ENCODE peak calls at places on chromosomes 4 and X, in seven cellular contexts. F, S, G, Z, I, L and P are unnamed samples.

GRCh38 chrX:47815901-47816845 is 20.5 kb upstream of the ZNF81 start:
- DNase-seq in F (no peak), S (peak; percentile 33), G (no peak), Z (no peak), I (no peak), L (no peak), P (no peak)

GRCh38 chrX:107541244-107541643 is 87.1 kb upstream of the PRPS1 start:
- DNase-seq in F (no peak), S (peak; percentile 7), G (no peak), Z (no peak), I (peak; percentile 6), L (no peak), P (peak; percentile 52)

GRCh38 chr4:38856524-38857337 is at the start of gene TLR6:
- DNase-seq in F (peak; percentile 57), S (peak; percentile 66), G (peak; percentile 80), Z (peak; percentile 29), I (peak; percentile 88), L (no peak), P (peak; percentile 84)

GRCh38 chr4:41405464-41405863 is 132.5 kb upstream of the LIMCH1 start:
- DNase-seq in F (no peak), S (no peak), G (no peak), Z (no peak), I (no peak), L (no peak), P (no peak)

GRCh38 chrX:54794004-54794403 is 4.1 kb downstream of the ITIH6 start:
- DNase-seq in F (no peak), S (no peak), G (no peak), Z (no peak), I (no peak), L (no peak), P (no peak)

GRCh38 chrX:129738466-129739308 is at the start of gene XPNPEP2:
- DNase-seq in F (no peak), S (peak; percentile 80), G (no peak), Z (no peak), I (no peak), L (no peak), P (peak; percentile 66)

GRCh38 chr4:41143721-41144379 is 70.5 kb downstream of the APBB2 start:
- DNase-seq in F (no peak), S (peak; percentile 52), G (no peak), Z (no peak), I (no peak), L (no peak), P (no peak)

GRCh38 chrX:3280706-3281105 is 65.7 kb downstream of the MXRA5 start:
- DNase-seq in F (no peak), S (no peak), G (no peak), Z (no peak), I (no peak), L (no peak), P (no peak)

GRCh38 chr4:41748074-41748787 is at the start of gene PHOX2B:
- DNase-seq in F (no peak), S (no peak), G (no peak), Z (peak; percentile 32), I (no peak), L (no peak), P (no peak)

GRCh38 chr4:38574559-38575333 is 89.3 kb upstream of the KLF3 start:
- DNase-seq in F (no peak), S (no peak), G (no peak), Z (no peak), I (no peak), L (no peak), P (no peak)

GRCh38 chr4:102717448-102718092 is 43.2 kb downstream of the MANBA start:
- DNase-seq in F (peak; percentile 73), S (no peak), G (no peak), Z (no peak), I (no peak), L (no peak), P (peak; percentile 35)

GRCh38 chrX:8627796-8628195 is 104.1 kb downstream of the ANOS1 start:
- DNase-seq in F (no peak), S (no peak), G (no peak), Z (no peak), I (no peak), L (no peak), P (no peak)

GRCh38 chrX:9023293-9023692 is 10.6 kb downstream of the FAM9B start:
- DNase-seq in F (no peak), S (no peak), G (no peak), Z (no peak), I (peak; percentile 0), L (no peak), P (no peak)

DNA sequence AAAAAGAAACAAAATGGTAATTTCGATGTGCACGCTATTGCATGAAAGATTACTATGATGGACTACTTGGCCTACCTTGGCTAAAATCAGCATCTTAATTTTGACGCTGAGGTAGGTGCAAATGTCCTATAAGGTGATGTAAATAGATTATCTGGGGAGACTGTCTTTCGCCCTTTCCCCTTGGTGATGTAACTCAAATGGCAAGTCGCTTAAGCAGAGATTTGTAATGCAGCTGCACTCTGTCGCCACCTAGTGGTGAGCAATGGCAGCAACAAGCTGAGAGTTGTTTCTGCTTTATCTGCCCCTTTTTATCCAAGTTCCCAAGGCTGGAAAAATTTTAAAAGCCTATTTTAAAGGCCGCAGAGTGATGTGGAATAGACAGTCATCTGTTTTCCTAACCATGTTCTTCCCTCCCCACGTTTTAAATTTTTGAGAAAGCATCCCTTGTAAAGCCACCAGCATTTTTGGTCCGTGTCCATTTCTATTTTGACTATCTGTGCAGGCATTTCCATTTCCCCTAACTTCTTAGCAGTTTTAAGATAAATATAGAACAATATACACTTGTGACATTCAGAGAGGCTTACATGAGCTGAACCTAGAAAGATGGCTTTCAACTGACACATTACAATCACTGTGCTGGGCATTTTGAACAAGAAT is 62.4 kb upstream of the PDLIM3 start:
- DNase-seq in F (peak; percentile 68), S (peak; percentile 87), G (peak; percentile 66), Z (peak; percentile 67), I (peak; percentile 78), L (no peak), P (peak; percentile 82)
- H2AFZ ChIP-seq in F (no peak overlapping the region), S (no peak overlapping the region), G (peak overlapping the region; percentile 64), Z (no peak overlapping the region), I (no peak overlapping the region), L (no peak overlapping the region), P (no peak overlapping the region)

GRCh38 chr4:94363136-94363655 is 20.6 kb upstream of the HPGDS start:
- DNase-seq in F (no peak), S (no peak), G (no peak), Z (no peak), I (no peak), L (no peak), P (no peak)
- H3K27ac ChIP-seq in F (no peak overlapping the region), S (no peak overlapping the region), G (no peak overlapping the region), Z (no peak overlapping the region), I (no peak overlapping the region), L (no peak overlapping the region), P (no peak overlapping the region)

DNA sequence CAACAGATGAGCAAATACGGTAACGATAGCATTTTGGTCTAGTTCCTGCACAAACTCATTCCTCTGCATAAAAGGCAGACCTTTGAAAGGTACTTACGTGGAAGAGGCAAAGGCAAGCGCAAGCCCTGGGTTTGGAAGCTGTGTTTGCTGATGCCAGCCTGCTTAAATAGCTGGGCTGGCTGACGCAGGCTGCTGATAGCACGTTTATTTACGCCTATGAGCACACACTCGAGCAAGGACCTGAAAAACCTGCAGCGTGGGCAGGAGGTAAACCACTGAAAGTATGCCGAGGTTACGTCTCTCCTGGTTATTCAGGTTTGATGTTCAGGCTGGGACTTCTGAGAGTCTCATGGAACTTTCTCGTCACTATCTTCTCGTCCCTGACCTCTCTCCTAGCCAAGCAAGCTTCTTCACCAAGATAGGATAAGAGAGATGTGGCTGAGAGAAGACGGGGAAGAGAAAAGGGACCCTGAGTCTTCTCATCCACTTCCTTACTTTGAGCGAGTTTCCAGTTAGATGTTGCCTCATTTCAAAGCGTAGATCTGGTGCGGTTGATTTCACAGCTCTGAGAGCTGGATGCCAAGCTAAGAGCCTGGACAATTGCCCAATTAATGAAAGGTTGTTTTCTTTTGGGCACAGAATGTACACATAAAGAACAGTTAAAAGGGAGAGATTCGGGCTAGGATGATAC is at the start of gene HOPX:
- DNase-seq in F (no peak), S (peak; percentile 33), G (no peak), Z (no peak), I (no peak), L (no peak), P (peak; percentile 69)
- H2AFZ ChIP-seq in F (no peak within 1 kb of the TSS), S (no peak within 1 kb of the TSS), G (no peak within 1 kb of the TSS), Z (no peak within 1 kb of the TSS), I (no peak within 1 kb of the TSS), L (peak within 1 kb of the TSS; percentile 77), P (no peak within 1 kb of the TSS)

GRCh38 chr4:147734496-147734895 is 2.6 kb downstream of the ARHGAP10 start:
- DNase-seq in F (no peak), S (no peak), G (no peak), Z (no peak), I (no peak), L (no peak), P (no peak)
- H3K27ac ChIP-seq in F (no peak overlapping the region), S (no peak overlapping the region), G (no peak overlapping the region), Z (no peak overlapping the region), I (no peak overlapping the region), L (no peak overlapping the region), P (no peak overlapping the region)